ENCODE peak calls at places on chromosome 16, in four cellular contexts. One of them, this sample, is unnamed.

GRCh38 chr16:24286713-24287405 is 30.7 kb downstream of the CACNG3 start:
- DNase-seq in GM04503: no peak
- DNase-seq in right atrium auricular region: no peak
- DNase-seq in choroid plexus epithelial cell: no peak
- DNase-seq in this sample: no peak

GRCh38 chr16:81873843-81874752 is 95.0 kb downstream of the PLCG2 start:
- DNase-seq in GM04503: no peak
- DNase-seq in right atrium auricular region: no peak
- DNase-seq in choroid plexus epithelial cell: peak; percentile 62
- DNase-seq in this sample: peak; percentile 60

GRCh38 chr16:31458073-31458834 is 1.0 kb upstream of the ARMC5 start:
- DNase-seq in GM04503: no peak
- DNase-seq in right atrium auricular region: no peak
- DNase-seq in choroid plexus epithelial cell: peak; percentile 67
- DNase-seq in this sample: peak; percentile 75

GRCh38 chr16:69706975-69707340 is 19.4 kb downstream of the NQO1 start:
- DNase-seq in GM04503: no peak
- DNase-seq in right atrium auricular region: no peak
- DNase-seq in choroid plexus epithelial cell: no peak
- DNase-seq in this sample: no peak

GRCh38 chr16:324451-325334 is 27.8 kb downstream of the AXIN1 start:
- DNase-seq in GM04503: no peak
- DNase-seq in right atrium auricular region: no peak
- DNase-seq in choroid plexus epithelial cell: peak; percentile 18
- DNase-seq in this sample: peak; percentile 52

GRCh38 chr16:4461250-4462085 is 13.0 kb downstream of the NMRAL1 start:
- DNase-seq in GM04503: no peak
- DNase-seq in right atrium auricular region: no peak
- DNase-seq in choroid plexus epithelial cell: peak; percentile 21
- DNase-seq in this sample: no peak

GRCh38 chr16:28925386-28926228 is 569 bp upstream of the RABEP2 start:
- DNase-seq in GM04503: peak; percentile 42
- DNase-seq in right atrium auricular region: peak; percentile 85
- DNase-seq in choroid plexus epithelial cell: peak; percentile 69
- DNase-seq in this sample: peak; percentile 88

GRCh38 chr16:2980227-2981176 is at the start of gene PKMYT1:
- DNase-seq in GM04503: peak; percentile 37
- DNase-seq in right atrium auricular region: peak; percentile 81
- DNase-seq in choroid plexus epithelial cell: peak; percentile 83
- DNase-seq in this sample: peak; percentile 97

GRCh38 chr16:17358350-17358749 is 112.4 kb downstream of the XYLT1 start:
- DNase-seq in GM04503: no peak
- DNase-seq in right atrium auricular region: no peak
- DNase-seq in choroid plexus epithelial cell: no peak
- DNase-seq in this sample: no peak

GRCh38 chr16:75326333-75326732 is 74.9 kb upstream of the BCAR1 start:
- DNase-seq in GM04503: no peak
- DNase-seq in right atrium auricular region: no peak
- DNase-seq in choroid plexus epithelial cell: no peak
- DNase-seq in this sample: no peak

GRCh38 chr16:89190150-89190958 is 10.0 kb downstream of the SLC22A31 start:
- DNase-seq in GM04503: no peak
- DNase-seq in right atrium auricular region: no peak
- DNase-seq in choroid plexus epithelial cell: no peak
- DNase-seq in this sample: no peak

GRCh38 chr16:73214825-73215481 is 167.0 kb upstream of the ZFHX3 start:
- DNase-seq in GM04503: peak; percentile 100
- DNase-seq in right atrium auricular region: no peak
- DNase-seq in choroid plexus epithelial cell: no peak
- DNase-seq in this sample: no peak

GRCh38 chr16:82331974-82332750 is 162.1 kb upstream of the MPHOSPH6 start:
- DNase-seq in GM04503: no peak
- DNase-seq in right atrium auricular region: no peak
- DNase-seq in choroid plexus epithelial cell: no peak
- DNase-seq in this sample: no peak

GRCh38 chr16:85767569-85767968 is 16.7 kb upstream of the C16orf74 start:
- DNase-seq in GM04503: peak; percentile 82
- DNase-seq in right atrium auricular region: no peak
- DNase-seq in choroid plexus epithelial cell: peak; percentile 80
- DNase-seq in this sample: no peak

GRCh38 chr16:20484726-20485125 is 33.4 kb downstream of the ACSM2A start:
- DNase-seq in GM04503: no peak
- DNase-seq in right atrium auricular region: no peak
- DNase-seq in choroid plexus epithelial cell: no peak
- DNase-seq in this sample: no peak

GRCh38 chr16:56669005-56669839 is at the start of gene MT1H:
- DNase-seq in GM04503: no peak
- DNase-seq in right atrium auricular region: no peak
- DNase-seq in choroid plexus epithelial cell: no peak
- DNase-seq in this sample: no peak

GRCh38 chr16:11318817-11319216 is 26.4 kb upstream of the RMI2 start:
- DNase-seq in GM04503: no peak
- DNase-seq in right atrium auricular region: no peak
- DNase-seq in choroid plexus epithelial cell: no peak
- DNase-seq in this sample: no peak

GRCh38 chr16:3983081-3983520 is 102.6 kb upstream of the CREBBP start:
- DNase-seq in GM04503: no peak
- DNase-seq in right atrium auricular region: peak; percentile 68
- DNase-seq in choroid plexus epithelial cell: peak; percentile 81
- DNase-seq in this sample: peak; percentile 79

GRCh38 chr16:85220125-85220839 is 108.0 kb upstream of the CIBAR2 start:
- DNase-seq in GM04503: peak; percentile 61
- DNase-seq in right atrium auricular region: no peak
- DNase-seq in choroid plexus epithelial cell: peak; percentile 77
- DNase-seq in this sample: peak; percentile 83

GRCh38 chr16:28321700-28322411 is 29.5 kb downstream of the SBK1 start:
- DNase-seq in GM04503: no peak
- DNase-seq in right atrium auricular region: no peak
- DNase-seq in choroid plexus epithelial cell: peak; percentile 44
- DNase-seq in this sample: no peak

GRCh38 chr16:78748471-78748929 is 649.0 kb downstream of the WWOX start:
- DNase-seq in GM04503: no peak
- DNase-seq in right atrium auricular region: no peak
- DNase-seq in choroid plexus epithelial cell: no peak
- DNase-seq in this sample: no peak

GRCh38 chr16:24845726-24846547 is at the start of gene SLC5A11:
- DNase-seq in GM04503: no peak
- DNase-seq in right atrium auricular region: peak; percentile 53
- DNase-seq in choroid plexus epithelial cell: no peak
- DNase-seq in this sample: no peak

GRCh38 chr16:68985855-68986254 is 119.6 kb upstream of the HAS3 start:
- DNase-seq in GM04503: no peak
- DNase-seq in right atrium auricular region: no peak
- DNase-seq in choroid plexus epithelial cell: peak; percentile 74
- DNase-seq in this sample: no peak

This sample was measured in left ventricle myocardium superior.